ENCODE peak calls at places on chromosomes 2 and 18, in seven cellular contexts. P is GM23338, F is Peyer's patch, E is esophagus squamous epithelium, D is astrocyte, Y is suprapubic skin, Q is pancreas. L is an unnamed sample.

GRCh38 chr2:12502759-12503158 is 214.0 kb upstream of the TRIB2 start:
- DNase-seq in P (no peak), F (no peak), E (no peak), D (peak; percentile 79), Y (no peak), Q (no peak), L (no peak)

GRCh38 chr2:3667151-3667631 is 9.2 kb downstream of the ALLC start:
- DNase-seq in P (no peak), F (peak; percentile 39), E (no peak), D (no peak), Y (no peak), Q (no peak), L (no peak)

GRCh38 chr2:15731889-15732271 is 140.2 kb downstream of the DDX1 start:
- DNase-seq in P (no peak), F (no peak), E (no peak), D (no peak), Y (no peak), Q (no peak), L (no peak)

GRCh38 chr18:56709463-56709862 is 58.3 kb downstream of the WDR7 start:
- DNase-seq in P (peak; percentile 61), F (peak; percentile 55), E (no peak), D (peak; percentile 87), Y (no peak), Q (no peak), L (peak; percentile 32)

GRCh38 chr2:8888963-8889362 is 51.5 kb upstream of the KIDINS220 start:
- DNase-seq in P (no peak), F (no peak), E (no peak), D (no peak), Y (no peak), Q (no peak), L (no peak)

GRCh38 chr2:28348149-28348567 is 44.5 kb upstream of the FOSL2 start:
- DNase-seq in P (no peak), F (no peak), E (no peak), D (no peak), Y (peak; percentile 63), Q (no peak), L (no peak)

GRCh38 chr2:191350826-191351225 is 105.6 kb downstream of the MYO1B start:
- DNase-seq in P (no peak), F (no peak), E (no peak), D (peak; percentile 51), Y (no peak), Q (no peak), L (peak; percentile 6)

GRCh38 chr2:43199492-43200481 is 26.6 kb downstream of the ZFP36L2 start:
- DNase-seq in P (no peak), F (peak; percentile 62), E (no peak), D (peak; percentile 8), Y (no peak), Q (peak; percentile 53), L (no peak)

GRCh38 chr2:8821276-8822217 is 15.9 kb downstream of the KIDINS220 start:
- DNase-seq in P (no peak), F (no peak), E (no peak), D (peak; percentile 18), Y (peak; percentile 65), Q (peak; percentile 72), L (no peak)

GRCh38 chr2:195470622-195471021 is 186.4 kb upstream of the SLC39A10 start:
- DNase-seq in P (no peak), F (no peak), E (no peak), D (no peak), Y (no peak), Q (no peak), L (no peak)

GRCh38 chr2:11742702-11743530 is 3.5 kb upstream of the LPIN1 start:
- DNase-seq in P (no peak), F (no peak), E (no peak), D (no peak), Y (no peak), Q (no peak), L (no peak)

GRCh38 chr18:44958450-44958849 is 277.8 kb downstream of the SETBP1 start:
- DNase-seq in P (no peak), F (no peak), E (no peak), D (peak; percentile 28), Y (no peak), Q (no peak), L (no peak)

GRCh38 chr2:177550264-177551200 is 158.0 kb downstream of the AGPS start:
- DNase-seq in P (no peak), F (no peak), E (no peak), D (no peak), Y (no peak), Q (no peak), L (no peak)

GRCh38 chr2:160666019-160666676 is 172.5 kb upstream of the RBMS1 start:
- DNase-seq in P (no peak), F (no peak), E (no peak), D (peak; percentile 99), Y (no peak), Q (no peak), L (peak; percentile 34)

GRCh38 chr2:198441876-198442275 is 637.5 kb downstream of the PLCL1 start:
- DNase-seq in P (no peak), F (no peak), E (no peak), D (peak; percentile 51), Y (no peak), Q (no peak), L (no peak)

GRCh38 chr2:192194866-192195547 is at the start of gene TMEFF2:
- DNase-seq in P (peak; percentile 96), F (peak; percentile 52), E (no peak), D (peak; percentile 73), Y (peak; percentile 77), Q (peak; percentile 39), L (peak; percentile 87)

GRCh38 chr2:42046819-42047487 is 868 bp upstream of the PKDCC start:
- DNase-seq in P (peak; percentile 91), F (no peak), E (no peak), D (no peak), Y (no peak), Q (no peak), L (no peak)

GRCh38 chr2:178796079-178796677 is 11.0 kb downstream of the TTN start:
- DNase-seq in P (peak; percentile 48), F (no peak), E (no peak), D (peak; percentile 35), Y (no peak), Q (no peak), L (no peak)

GRCh38 chr18:58541789-58542425 is 87.0 kb downstream of the ALPK2 start:
- DNase-seq in P (no peak), F (no peak), E (no peak), D (peak; percentile 100), Y (no peak), Q (no peak), L (peak; percentile 76)

GRCh38 chr2:111972955-111973565 is 74.7 kb downstream of the MERTK start:
- DNase-seq in P (no peak), F (no peak), E (no peak), D (no peak), Y (no peak), Q (no peak), L (peak; percentile 25)

GRCh38 chr18:28729321-28729720 is 552.4 kb upstream of the CDH2 start:
- DNase-seq in P (no peak), F (no peak), E (no peak), D (peak; percentile 68), Y (no peak), Q (no peak), L (no peak)

GRCh38 chr2:173866858-173867620 is 98.1 kb downstream of the SP3 start:
- DNase-seq in P (no peak), F (no peak), E (no peak), D (no peak), Y (peak; percentile 64), Q (no peak), L (peak; percentile 8)

DNA sequence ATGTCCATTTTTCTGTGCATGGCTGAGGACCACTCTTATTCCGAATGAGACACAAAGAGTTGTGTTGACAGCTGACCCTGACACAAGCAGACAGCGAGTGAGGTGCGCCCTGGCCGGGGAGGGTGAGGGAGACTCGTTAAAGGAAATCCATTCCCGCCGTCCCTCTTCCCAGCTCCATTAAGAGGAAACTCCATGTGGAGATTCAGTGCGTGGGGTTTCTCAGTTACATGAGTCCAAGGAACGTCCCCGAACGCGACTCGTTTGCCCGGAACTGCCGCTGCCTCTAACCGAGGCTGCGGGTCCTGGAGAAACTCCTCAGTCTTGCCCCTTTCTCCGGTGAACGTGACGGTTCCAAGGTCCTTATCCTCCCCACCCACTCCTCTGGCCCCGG is 1.0 kb downstream of the GREB1L start:
- DNase-seq in P (peak; percentile 40), F (no peak), E (no peak), D (peak; percentile 17), Y (no peak), Q (no peak), L (no peak)
- H3K4me3 ChIP-seq in P (peak overlapping the region; percentile 66), F (peak overlapping the region; percentile 32), E (no peak overlapping the region), D (peak overlapping the region; percentile 71), Y (peak overlapping the region; percentile 58), Q (no peak overlapping the region), L (peak overlapping the region; percentile 55)

DNA sequence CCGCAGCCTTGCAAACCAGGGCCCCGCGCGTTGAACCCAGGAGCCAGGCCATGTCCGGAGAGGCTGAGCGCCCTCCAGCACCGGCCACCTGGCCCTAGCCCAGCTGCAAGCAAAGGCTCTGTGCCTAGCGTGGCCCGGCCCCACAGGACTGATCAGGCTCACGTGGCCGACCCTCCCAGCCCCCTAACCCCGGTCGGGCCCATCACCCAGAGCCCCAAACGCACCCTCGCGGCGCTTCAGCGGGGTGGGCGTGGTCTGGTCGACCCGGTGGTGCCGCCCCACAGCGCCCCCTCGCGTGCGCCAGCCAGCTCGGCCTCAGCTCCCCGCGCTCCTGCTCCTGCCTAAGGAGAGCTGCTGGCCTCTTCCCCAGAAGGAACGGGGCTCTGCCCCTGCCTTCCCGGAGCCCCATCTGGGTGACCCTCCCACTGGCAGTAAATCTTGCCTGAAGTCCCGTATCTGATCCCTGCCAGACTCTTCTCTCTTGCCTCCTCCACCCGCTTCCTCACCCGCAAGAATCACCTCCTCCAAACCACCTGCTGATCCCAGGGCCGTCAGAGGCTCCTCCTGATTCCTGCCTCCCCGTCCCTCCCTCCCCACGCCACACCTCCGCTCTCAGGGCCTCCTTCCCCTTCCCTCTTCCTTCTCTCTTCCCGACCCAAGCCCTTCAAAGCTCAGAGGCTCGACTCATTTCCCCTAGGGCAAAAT is 12.3 kb upstream of the TEX51 start:
- DNase-seq in P (peak; percentile 91), F (peak; percentile 68), E (no peak), D (no peak), Y (no peak), Q (peak; percentile 77), L (peak; percentile 75)
- H3K27me3 ChIP-seq in P (peaks cover 6% of the 10 kb centered on the region), F (no peaks in the 10 kb centered on the region), E (no peaks in the 10 kb centered on the region), D (peaks cover 2% of the 10 kb centered on the region), Y (peaks cover 23% of the 10 kb centered on the region), Q (no peaks in the 10 kb centered on the region), L (no peaks in the 10 kb centered on the region)

GRCh38 chr2:72953976-72954375 is 36.7 kb downstream of the EMX1 start:
- DNase-seq in P (no peak), F (no peak), E (no peak), D (no peak), Y (no peak), Q (no peak), L (no peak)
- H3K4me3 ChIP-seq in P (no peak overlapping the region), F (no peak overlapping the region), E (no peak overlapping the region), D (no peak overlapping the region), Y (no peak overlapping the region), Q (no peak overlapping the region), L (no peak overlapping the region)

GRCh38 chr2:70789304-70790078 is 952 bp downstream of the FIGLA start:
- DNase-seq in P (peak; percentile 95), F (peak; percentile 62), E (no peak), D (peak; percentile 32), Y (no peak), Q (peak; percentile 61), L (peak; percentile 50)
- H3K27me3 ChIP-seq in P (peaks cover 90% of the 10 kb centered on the region), F (no peaks in the 10 kb centered on the region), E (peaks cover 4% of the 10 kb centered on the region), D (peaks cover 62% of the 10 kb centered on the region), Y (peaks cover 67% of the 10 kb centered on the region), Q (peaks cover 17% of the 10 kb centered on the region), L (peaks cover 11% of the 10 kb centered on the region)

L was measured in MG63.